ENCODE peak calls at places on chromosomes 2 and 18, in five cellular contexts. One of them, this sample, is unnamed.

GRCh38 chr2:238929242-238930081 is 81.6 kb downstream of the TWIST2 start:
- DNase-seq in AG04450: no peak
- DNase-seq in PC-9: no peak
- DNase-seq in sigmoid colon: peak
- DNase-seq in brain microvascular endothelial cell: peak
- DNase-seq in this sample: no peak

GRCh38 chr2:72932045-72932444 is 14.7 kb downstream of the EMX1 start:
- DNase-seq in AG04450: peak
- DNase-seq in PC-9: no peak
- DNase-seq in sigmoid colon: no peak
- DNase-seq in brain microvascular endothelial cell: no peak
- DNase-seq in this sample: no peak

GRCh38 chr18:2794159-2794558 is 52.6 kb upstream of the EMILIN2 start:
- DNase-seq in AG04450: no peak
- DNase-seq in PC-9: no peak
- DNase-seq in sigmoid colon: no peak
- DNase-seq in brain microvascular endothelial cell: no peak
- DNase-seq in this sample: no peak

GRCh38 chr2:10278029-10278762 is 24.5 kb upstream of the HPCAL1 start:
- DNase-seq in AG04450: no peak
- DNase-seq in PC-9: peak
- DNase-seq in sigmoid colon: peak
- DNase-seq in brain microvascular endothelial cell: peak
- DNase-seq in this sample: peak

GRCh38 chr2:168136392-168136977 is 110.9 kb downstream of the STK39 start:
- DNase-seq in AG04450: no peak
- DNase-seq in PC-9: no peak
- DNase-seq in sigmoid colon: no peak
- DNase-seq in brain microvascular endothelial cell: no peak
- DNase-seq in this sample: no peak

GRCh38 chr2:200253631-200254030 is 52.9 kb upstream of the SPATS2L start:
- DNase-seq in AG04450: no peak
- DNase-seq in PC-9: no peak
- DNase-seq in sigmoid colon: no peak
- DNase-seq in brain microvascular endothelial cell: peak
- DNase-seq in this sample: no peak

GRCh38 chr2:181778621-181779195 is 98.4 kb upstream of the NEUROD1 start:
- DNase-seq in AG04450: no peak
- DNase-seq in PC-9: no peak
- DNase-seq in sigmoid colon: no peak
- DNase-seq in brain microvascular endothelial cell: no peak
- DNase-seq in this sample: no peak

GRCh38 chr2:9753665-9754531 is 89.4 kb upstream of the TAF1B start:
- DNase-seq in AG04450: no peak
- DNase-seq in PC-9: peak
- DNase-seq in sigmoid colon: no peak
- DNase-seq in brain microvascular endothelial cell: no peak
- DNase-seq in this sample: no peak

GRCh38 chr2:102122115-102122514 is 20.4 kb upstream of the IL1R1 start:
- DNase-seq in AG04450: no peak
- DNase-seq in PC-9: no peak
- DNase-seq in sigmoid colon: no peak
- DNase-seq in brain microvascular endothelial cell: peak
- DNase-seq in this sample: no peak

GRCh38 chr2:221502270-221502973 is 69.7 kb downstream of the EPHA4 start:
- DNase-seq in AG04450: no peak
- DNase-seq in PC-9: no peak
- DNase-seq in sigmoid colon: no peak
- DNase-seq in brain microvascular endothelial cell: peak
- DNase-seq in this sample: peak

GRCh38 chr2:11387100-11387390 is 42.6 kb upstream of the ROCK2 start:
- DNase-seq in AG04450: no peak
- DNase-seq in PC-9: no peak
- DNase-seq in sigmoid colon: no peak
- DNase-seq in brain microvascular endothelial cell: no peak
- DNase-seq in this sample: no peak

GRCh38 chr2:120531863-120532600 is 186.1 kb downstream of the INHBB start:
- DNase-seq in AG04450: no peak
- DNase-seq in PC-9: no peak
- DNase-seq in sigmoid colon: peak
- DNase-seq in brain microvascular endothelial cell: no peak
- DNase-seq in this sample: no peak

GRCh38 chr2:9703085-9703641 is 72.4 kb upstream of the YWHAQ start:
- DNase-seq in AG04450: peak
- DNase-seq in PC-9: peak
- DNase-seq in sigmoid colon: no peak
- DNase-seq in brain microvascular endothelial cell: peak
- DNase-seq in this sample: peak

GRCh38 chr2:222290691-222291484 is 7.9 kb downstream of the PAX3 start:
- DNase-seq in AG04450: no peak
- DNase-seq in PC-9: no peak
- DNase-seq in sigmoid colon: no peak
- DNase-seq in brain microvascular endothelial cell: no peak
- DNase-seq in this sample: no peak

GRCh38 chr2:32993140-32993539 is 46.4 kb downstream of the LTBP1 start:
- DNase-seq in AG04450: no peak
- DNase-seq in PC-9: no peak
- DNase-seq in sigmoid colon: no peak
- DNase-seq in brain microvascular endothelial cell: no peak
- DNase-seq in this sample: no peak

GRCh38 chr18:13570216-13570615 is 156.1 kb downstream of the FAM210A start:
- DNase-seq in AG04450: no peak
- DNase-seq in PC-9: no peak
- DNase-seq in sigmoid colon: no peak
- DNase-seq in brain microvascular endothelial cell: no peak
- DNase-seq in this sample: no peak

GRCh38 chr2:225462945-225463344 is 63.4 kb downstream of the NYAP2 start:
- DNase-seq in AG04450: no peak
- DNase-seq in PC-9: no peak
- DNase-seq in sigmoid colon: no peak
- DNase-seq in brain microvascular endothelial cell: no peak
- DNase-seq in this sample: no peak
- H3K4me3 ChIP-seq in AG04450: no peak
- H3K4me3 ChIP-seq in PC-9: no peak
- H3K4me3 ChIP-seq in sigmoid colon: no peak
- H3K4me3 ChIP-seq in brain microvascular endothelial cell: no peak
- H3K4me3 ChIP-seq in this sample: no peak

DNA sequence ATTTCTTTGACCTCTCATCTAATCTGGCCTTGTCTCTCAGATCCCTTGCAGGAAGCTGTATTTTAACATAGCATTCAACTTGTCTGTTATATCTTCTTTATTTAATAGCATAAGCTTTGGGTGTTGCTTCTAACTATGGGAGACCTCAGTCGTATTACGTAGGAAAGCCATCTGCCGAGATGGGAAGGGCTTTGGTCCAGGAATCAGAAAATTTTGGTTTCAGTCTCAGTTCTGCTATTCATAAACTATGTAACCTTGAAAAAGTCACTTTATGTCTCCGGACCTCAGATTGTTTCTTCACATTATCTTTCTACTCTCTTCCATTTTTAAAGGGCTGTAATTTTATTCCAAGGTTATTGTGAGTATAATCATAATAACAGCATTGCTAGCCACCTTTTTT is 297.7 kb downstream of the SATB2 start:
- DNase-seq in AG04450: no peak
- DNase-seq in PC-9: no peak
- DNase-seq in sigmoid colon: no peak
- DNase-seq in brain microvascular endothelial cell: no peak
- DNase-seq in this sample: no peak
- TF ChIP-seq CTCF in AG04450: no peak
- TF ChIP-seq CTCF in PC-9: no peak
- TF ChIP-seq CTCF in sigmoid colon: no peak
- TF ChIP-seq CTCF in brain microvascular endothelial cell: no peak
- TF ChIP-seq CTCF in this sample: no peak

DNA sequence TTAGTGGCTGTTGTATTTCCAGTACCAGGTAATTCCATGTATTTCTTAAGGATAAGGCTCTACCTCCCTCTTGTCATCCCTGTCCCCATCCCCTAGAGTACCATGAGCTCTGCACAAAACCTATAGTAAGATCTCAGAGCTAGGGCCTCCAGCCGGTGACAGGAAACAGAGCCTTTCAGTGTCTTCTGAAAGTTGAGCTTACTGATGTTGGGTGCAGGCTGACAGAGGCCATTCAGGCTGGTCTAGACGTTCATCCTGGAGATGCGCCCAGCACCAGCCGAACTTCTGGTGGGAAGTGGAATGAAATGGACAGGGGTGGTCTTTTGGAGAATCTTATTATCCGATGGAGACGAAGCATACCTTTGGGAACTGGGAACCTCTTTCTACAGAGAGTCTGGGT is 16.7 kb upstream of the LYPD6B start:
- DNase-seq in AG04450: no peak
- DNase-seq in PC-9: no peak
- DNase-seq in sigmoid colon: no peak
- DNase-seq in brain microvascular endothelial cell: no peak
- DNase-seq in this sample: no peak
- H3K4me3 ChIP-seq in AG04450: no peak
- H3K4me3 ChIP-seq in PC-9: no peak
- H3K4me3 ChIP-seq in sigmoid colon: no peak
- H3K4me3 ChIP-seq in brain microvascular endothelial cell: no peak
- H3K4me3 ChIP-seq in this sample: no peak

DNA sequence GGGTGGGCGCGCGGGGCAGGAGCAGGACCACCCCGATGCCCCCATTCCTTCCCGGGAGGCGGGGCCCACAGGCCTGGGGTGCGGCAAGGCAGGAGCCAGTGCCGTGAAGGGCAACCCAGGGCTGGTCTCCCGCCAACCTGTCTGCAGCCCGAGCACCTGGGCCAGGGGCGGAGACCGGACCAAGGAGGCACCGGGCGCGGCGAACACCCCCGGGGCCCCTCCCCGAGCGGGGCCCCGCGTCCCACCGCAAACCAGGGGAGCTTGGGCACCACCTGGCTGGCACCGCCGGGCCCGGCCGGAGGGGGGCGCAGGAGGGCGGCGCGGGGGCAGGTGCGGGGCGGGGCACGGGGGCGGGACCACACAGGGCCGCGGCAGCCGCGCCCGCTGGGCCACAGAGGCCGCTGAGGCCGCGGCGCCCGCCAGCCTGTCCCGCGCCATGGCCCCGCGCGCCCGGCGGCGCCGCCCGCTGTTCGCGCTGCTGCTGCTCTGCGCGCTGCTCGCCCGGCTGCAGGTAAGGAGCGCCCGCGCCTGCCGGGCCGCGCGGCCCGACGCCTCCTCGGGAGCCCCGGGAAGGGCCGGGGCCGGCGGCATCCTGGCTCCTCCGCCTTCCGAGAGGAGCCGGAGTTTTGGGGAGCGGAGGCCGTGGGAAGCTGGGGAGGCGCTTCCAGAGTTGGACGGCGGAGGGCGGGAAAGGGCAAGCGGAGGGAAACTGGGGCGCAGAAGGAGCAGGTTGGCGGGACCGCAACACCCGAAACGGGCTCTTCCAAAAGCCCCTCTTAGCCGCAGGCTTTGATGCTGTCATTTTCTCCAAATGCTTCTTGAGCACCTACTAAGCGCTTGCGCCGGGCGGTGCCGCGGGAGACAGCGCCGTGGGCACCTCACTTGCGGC is at the start of gene TNFRSF11A:
- DNase-seq in AG04450: no peak
- DNase-seq in PC-9: peak
- DNase-seq in sigmoid colon: no peak
- DNase-seq in brain microvascular endothelial cell: no peak
- DNase-seq in this sample: no peak
- TF ChIP-seq CTCF in AG04450: no peak
- TF ChIP-seq CTCF in PC-9: peak
- TF ChIP-seq CTCF in sigmoid colon: no peak
- TF ChIP-seq CTCF in brain microvascular endothelial cell: no peak
- TF ChIP-seq CTCF in this sample: peak

DNA sequence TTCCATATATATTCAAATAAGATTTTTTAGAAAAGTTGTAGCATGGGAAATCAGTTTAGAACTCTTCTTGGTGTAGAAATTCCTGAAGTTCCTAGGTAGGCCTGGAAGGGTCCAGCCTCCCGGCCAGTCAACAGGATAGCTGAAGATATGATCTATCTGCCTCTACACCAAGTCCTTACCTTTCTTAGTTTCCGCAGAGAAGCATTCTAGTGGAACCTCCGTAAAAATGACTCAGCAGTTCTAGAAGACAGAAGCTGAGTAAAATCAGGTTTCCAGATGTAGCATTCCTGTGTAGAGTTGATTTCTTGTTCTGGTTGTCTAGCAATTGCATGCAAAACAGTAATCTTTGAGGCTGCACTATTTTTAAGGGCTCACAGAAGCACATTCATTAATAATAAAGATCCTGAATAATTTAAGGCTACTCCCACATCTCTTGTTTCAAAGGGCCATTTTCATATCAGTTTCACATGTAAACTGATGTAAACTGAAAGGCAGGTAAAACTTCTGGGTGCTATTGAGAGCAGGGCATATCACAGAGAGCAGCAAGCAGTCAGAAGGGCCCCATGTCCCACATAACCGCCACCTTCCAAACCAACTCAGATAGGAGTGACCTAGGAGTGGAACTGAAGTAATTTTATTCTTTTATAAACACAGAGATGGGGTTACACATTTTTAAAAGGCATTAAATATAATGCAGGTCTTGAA is 3.2 kb upstream of the DYTN start:
- DNase-seq in AG04450: no peak
- DNase-seq in PC-9: no peak
- DNase-seq in sigmoid colon: no peak
- DNase-seq in brain microvascular endothelial cell: no peak
- DNase-seq in this sample: no peak
- H3K4me3 ChIP-seq in AG04450: no peak
- H3K4me3 ChIP-seq in PC-9: no peak
- H3K4me3 ChIP-seq in sigmoid colon: no peak
- H3K4me3 ChIP-seq in brain microvascular endothelial cell: no peak
- H3K4me3 ChIP-seq in this sample: no peak

DNA sequence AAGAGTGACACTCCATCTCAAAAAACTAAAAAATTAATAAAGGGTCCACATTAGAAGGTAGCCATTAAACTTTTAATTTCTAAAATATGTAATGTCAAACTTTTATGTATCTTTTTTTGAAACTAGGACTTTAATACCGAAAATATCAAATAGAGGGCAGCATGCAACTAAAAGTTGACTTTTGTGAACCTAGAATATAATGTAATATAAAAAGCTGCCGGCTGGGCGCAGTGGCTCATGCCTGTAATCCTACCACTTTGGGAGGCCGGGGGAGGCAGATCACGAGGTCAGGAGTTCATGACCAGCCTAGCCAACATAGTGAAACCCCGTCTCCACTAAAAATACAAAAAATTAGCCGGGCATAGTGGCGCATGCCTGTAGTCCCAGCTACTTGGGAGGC is 62.8 kb downstream of the INO80D start:
- DNase-seq in AG04450: no peak
- DNase-seq in PC-9: no peak
- DNase-seq in sigmoid colon: no peak
- DNase-seq in brain microvascular endothelial cell: no peak
- DNase-seq in this sample: no peak
- TF ChIP-seq CTCF in AG04450: peak
- TF ChIP-seq CTCF in PC-9: no peak
- TF ChIP-seq CTCF in sigmoid colon: no peak
- TF ChIP-seq CTCF in brain microvascular endothelial cell: peak
- TF ChIP-seq CTCF in this sample: no peak